ENCODE peak calls at places on chromosomes 1 and 21, in eight cellular contexts. L is posterior cingulate gyrus; O is OCI-M1; E is A172; V is fibroblast of mammary gland; S is Daoy; T is effector memory CD8-positive, alpha-beta T cell; D is Calu3. N is an unnamed sample.

GRCh38 chr21:43792406-43792805 is 3.0 kb downstream of the RRP1 start:
- DNase-seq in D (no peak), O (no peak), T (no peak), E (no peak), L (no peak), S (no peak), V (no peak), N (no peak)

GRCh38 chr1:180137767-180138166 is 16.9 kb upstream of the QSOX1 start:
- DNase-seq in T (no peak), S (no peak), O (peak), L (no peak), V (no peak), D (no peak), E (no peak), N (no peak)

GRCh38 chr1:54328117-54328636 is 78.0 kb downstream of the SSBP3 start:
- DNase-seq in V (peak), E (no peak), L (no peak), D (no peak), O (no peak), S (no peak), T (no peak), N (no peak)

GRCh38 chr1:161915051-161915503 is 108.6 kb downstream of the OLFML2B start:
- DNase-seq in V (peak), L (no peak), T (no peak), S (no peak), E (no peak), D (no peak), O (no peak), N (no peak)

GRCh38 chr1:225691377-225691776 is 38.5 kb upstream of the ENAH start:
- DNase-seq in V (peak), T (no peak), D (peak), L (no peak), E (no peak), O (no peak), S (peak), N (no peak)

GRCh38 chr21:42939581-42940413 is 14.4 kb upstream of the ERVH48-1 start:
- DNase-seq in E (peak), O (no peak), L (peak), V (peak), D (peak), T (no peak), S (peak), N (peak)

GRCh38 chr1:17953921-17954320 is 153.7 kb upstream of the IGSF21 start:
- DNase-seq in T (no peak), V (no peak), L (no peak), D (no peak), E (no peak), O (no peak), S (no peak), N (no peak)

GRCh38 chr1:242530761-242531160 is 6.3 kb upstream of the PLD5 start:
- DNase-seq in T (no peak), D (no peak), L (no peak), E (no peak), S (peak), V (peak), O (no peak), N (no peak)

GRCh38 chr1:2837316-2837715 is 35.8 kb upstream of the TTC34 start:
- DNase-seq in D (no peak), L (no peak), E (no peak), S (no peak), O (no peak), V (no peak), T (no peak), N (no peak)

GRCh38 chr1:234409328-234409727 is 36.1 kb downstream of the COA6 start:
- DNase-seq in D (no peak), T (no peak), O (peak), S (no peak), L (no peak), V (no peak), E (no peak), N (no peak)

GRCh38 chr21:27372381-27372780 is 405.5 kb upstream of the ADAMTS5 start:
- DNase-seq in D (no peak), E (no peak), T (no peak), O (no peak), S (no peak), L (no peak), V (no peak), N (no peak)

GRCh38 chr1:111604931-111605330 is 14.7 kb upstream of the RAP1A start:
- DNase-seq in O (no peak), L (no peak), D (no peak), V (peak), S (peak), E (peak), T (no peak), N (no peak)

N was measured in nucleus accumbens.